ENCODE peak calls at places on chromosomes 6 and 20, in seven cellular contexts. K is heart right ventricle; G is fibroblast of lung; X is aorta; E is CD8-positive, alpha-beta memory T cell; W is AG04450; Z is GM23338. T is an unnamed sample.
A peak's percentile ranks its signal among the peaks of the same experiment; 100 is the strongest.

GRCh38 chr20:34515484-34516037 is 661 bp upstream of the DYNLRB1 start:
- DNase-seq in K (no peak), G (peak; percentile 56), X (no peak), E (peak; percentile 73), W (no peak), Z (peak; percentile 96), T (peak; percentile 77)

GRCh38 chr6:42748241-42748898 is 2.5 kb upstream of the TBCC start:
- DNase-seq in K (no peak), G (no peak), X (no peak), E (no peak), W (no peak), Z (no peak), T (no peak)

GRCh38 chr6:151060096-151060741 is 179.5 kb upstream of the AKAP12 start:
- DNase-seq in K (no peak), G (peak; percentile 98), X (no peak), E (no peak), W (peak; percentile 71), Z (no peak), T (no peak)

GRCh38 chr6:122801397-122801796 is 12.3 kb downstream of the SMPDL3A start:
- DNase-seq in K (no peak), G (no peak), X (no peak), E (no peak), W (no peak), Z (no peak), T (no peak)

GRCh38 chr6:30935018-30935417 is 3.0 kb upstream of the SFTA2 start:
- DNase-seq in K (no peak), G (no peak), X (no peak), E (no peak), W (no peak), Z (no peak), T (no peak)

GRCh38 chr6:27295301-27296079 is 16.6 kb downstream of the POM121L2 start:
- DNase-seq in K (no peak), G (peak; percentile 76), X (no peak), E (no peak), W (peak; percentile 21), Z (peak; percentile 85), T (no peak)

GRCh38 chr20:3686867-3687321 is 5.1 kb upstream of the ADAM33 start:
- DNase-seq in K (peak; percentile 86), G (peak; percentile 91), X (peak; percentile 85), E (no peak), W (peak; percentile 82), Z (no peak), T (no peak)

GRCh38 chr6:135188718-135189117 is 7.6 kb downstream of the MYB start:
- DNase-seq in K (no peak), G (no peak), X (no peak), E (no peak), W (no peak), Z (no peak), T (no peak)

GRCh38 chr6:71044753-71045152 is 87.9 kb upstream of the B3GAT2 start:
- DNase-seq in K (no peak), G (no peak), X (no peak), E (no peak), W (no peak), Z (no peak), T (no peak)

GRCh38 chr6:119197271-119197670 is 118.8 kb upstream of the FAM184A start:
- DNase-seq in K (no peak), G (no peak), X (no peak), E (no peak), W (no peak), Z (no peak), T (no peak)

GRCh38 chr6:119196732-119197131 is 118.3 kb upstream of the FAM184A start:
- DNase-seq in K (no peak), G (no peak), X (no peak), E (no peak), W (no peak), Z (no peak), T (no peak)

GRCh38 chr6:119193707-119194106 is 115.2 kb upstream of the FAM184A start:
- DNase-seq in K (no peak), G (no peak), X (no peak), E (no peak), W (no peak), Z (no peak), T (no peak)

GRCh38 chr6:119195848-119196247 is 117.4 kb upstream of the FAM184A start:
- DNase-seq in K (no peak), G (no peak), X (no peak), E (no peak), W (no peak), Z (no peak), T (no peak)

GRCh38 chr6:119195204-119195603 is 116.7 kb upstream of the FAM184A start:
- DNase-seq in K (no peak), G (no peak), X (no peak), E (no peak), W (no peak), Z (no peak), T (no peak)
- H3K27ac ChIP-seq in K (no peak overlapping the region), G (no peak overlapping the region), X (no peak overlapping the region), E (no peak overlapping the region), W (no peak overlapping the region), Z (no peak overlapping the region), T (no peak overlapping the region)

GRCh38 chr20:50333856-50334255 is 143.2 kb downstream of the CEBPB start:
- DNase-seq in K (no peak), G (peak; percentile 95), X (no peak), E (no peak), W (peak; percentile 56), Z (no peak), T (no peak)
- H3K27ac ChIP-seq in K (no peak overlapping the region), G (peak overlapping the region; percentile 76), X (no peak overlapping the region), E (no peak overlapping the region), W (no peak overlapping the region), Z (no peak overlapping the region), T (no peak overlapping the region)

GRCh38 chr6:64990652-64991304 is 716.2 kb downstream of the EYS start:
- DNase-seq in K (no peak), G (no peak), X (no peak), E (no peak), W (no peak), Z (no peak), T (no peak)
- H3K27ac ChIP-seq in K (no peak overlapping the region), G (no peak overlapping the region), X (no peak overlapping the region), E (no peak overlapping the region), W (no peak overlapping the region), Z (no peak overlapping the region), T (no peak overlapping the region)

DNA sequence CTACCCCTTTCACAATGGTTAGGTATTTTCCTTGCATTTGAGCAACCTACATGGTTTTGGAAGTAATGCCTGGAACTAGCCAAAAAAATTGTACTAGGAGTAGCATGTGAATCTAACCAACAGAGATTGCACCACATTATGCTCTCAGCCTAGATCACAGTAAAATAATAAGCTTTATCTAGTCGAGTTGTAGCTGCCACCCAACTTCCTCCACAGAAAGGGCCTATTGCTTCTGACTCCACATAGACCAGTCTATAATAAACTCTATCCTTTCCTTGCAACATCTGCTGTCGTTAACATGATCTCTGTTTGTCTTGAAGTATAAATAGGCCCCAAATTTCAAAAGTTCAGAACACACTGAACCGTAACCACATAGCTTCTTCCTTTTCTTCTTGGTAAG is 375.5 kb downstream of the PKHD1 start:
- DNase-seq in K (no peak), G (no peak), X (no peak), E (no peak), W (no peak), Z (no peak), T (no peak)
- H3K27ac ChIP-seq in K (no peak overlapping the region), G (no peak overlapping the region), X (no peak overlapping the region), E (no peak overlapping the region), W (no peak overlapping the region), Z (no peak overlapping the region), T (no peak overlapping the region)

DNA sequence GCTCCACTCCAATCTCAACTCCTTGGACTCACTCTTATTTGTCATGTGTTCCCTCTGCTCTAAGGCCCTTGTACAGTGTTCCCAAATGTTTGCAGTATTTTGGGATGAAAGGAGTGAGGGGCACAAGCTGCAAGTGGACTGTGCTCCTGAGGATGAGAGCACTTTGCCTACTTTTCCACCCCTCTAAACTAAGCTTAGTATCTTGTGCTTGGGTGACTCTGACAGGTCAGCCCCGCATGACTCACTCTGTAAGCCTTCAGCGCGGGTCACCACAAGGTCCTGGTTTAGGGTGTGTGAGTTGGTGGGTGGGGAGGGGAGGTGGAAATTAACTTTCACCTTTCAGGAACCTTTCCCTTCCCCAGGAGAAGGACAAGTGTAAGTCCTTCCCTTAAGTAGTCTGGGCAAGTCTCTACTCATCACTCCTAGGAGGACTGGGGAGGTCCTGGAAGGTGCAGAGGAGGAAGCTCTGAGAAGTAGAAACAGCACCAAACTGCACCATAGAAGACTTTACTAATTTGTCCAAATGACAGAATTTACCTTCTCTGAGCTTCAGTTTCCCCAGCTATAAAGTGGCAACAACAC is 68.8 kb upstream of the EPB41L1 start:
- DNase-seq in K (no peak), G (peak; percentile 74), X (peak; percentile 50), E (no peak), W (no peak), Z (no peak), T (no peak)
- H3K27ac ChIP-seq in K (no peak overlapping the region), G (no peak overlapping the region), X (no peak overlapping the region), E (no peak overlapping the region), W (no peak overlapping the region), Z (no peak overlapping the region), T (no peak overlapping the region)

DNA sequence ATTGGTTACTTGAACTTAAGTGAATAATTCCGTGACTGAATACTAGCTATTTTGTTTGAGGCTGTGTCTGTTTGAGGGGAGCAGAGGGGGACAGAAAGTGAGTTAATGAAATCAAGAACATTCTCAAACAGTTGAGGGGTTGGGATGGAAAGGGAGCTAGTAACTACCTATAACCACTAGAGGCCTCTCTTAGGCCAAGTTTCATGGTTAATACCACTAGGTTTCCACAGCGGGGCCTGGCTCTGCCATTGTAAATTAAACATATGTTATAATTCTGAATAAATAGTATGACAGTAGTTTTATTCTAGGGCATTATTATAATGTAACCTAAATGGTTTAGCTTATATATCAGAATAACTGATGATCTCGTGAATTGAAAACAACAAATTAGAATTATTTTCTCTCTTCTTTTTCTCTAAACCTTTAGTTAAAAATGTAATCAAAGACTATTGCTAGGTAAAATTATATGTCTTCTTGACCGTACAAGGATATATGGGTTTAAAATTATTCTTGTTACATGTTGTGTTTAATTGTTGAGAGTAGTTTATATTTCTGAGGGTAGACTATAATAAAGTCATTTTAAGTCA is 108.1 kb downstream of the BCKDHB start:
- DNase-seq in K (peak; percentile 37), G (peak; percentile 50), X (no peak), E (peak; percentile 3), W (peak; percentile 13), Z (peak; percentile 82), T (peak; percentile 11)
- H3K27ac ChIP-seq in K (no peak overlapping the region), G (no peak overlapping the region), X (no peak overlapping the region), E (no peak overlapping the region), W (no peak overlapping the region), Z (no peak overlapping the region), T (no peak overlapping the region)

GRCh38 chr6:82142524-82142923 is 105.0 kb downstream of the IBTK start:
- DNase-seq in K (no peak), G (no peak), X (no peak), E (no peak), W (no peak), Z (no peak), T (no peak)
- H3K27ac ChIP-seq in K (peak overlapping the region; percentile 87), G (no peak overlapping the region), X (no peak overlapping the region), E (no peak overlapping the region), W (no peak overlapping the region), Z (no peak overlapping the region), T (no peak overlapping the region)

GRCh38 chr20:16573011-16573965 is at the start of gene KIF16B:
- DNase-seq in K (peak; percentile 91), G (peak; percentile 89), X (peak; percentile 95), E (peak; percentile 81), W (no peak), Z (peak; percentile 93), T (peak; percentile 79)
- H3K27ac ChIP-seq in K (peak within 1 kb of the TSS; percentile 85), G (peak within 1 kb of the TSS; percentile 42), X (no peak within 1 kb of the TSS), E (peak within 1 kb of the TSS; percentile 48), W (no peak within 1 kb of the TSS), Z (peak within 1 kb of the TSS; percentile 59), T (peak within 1 kb of the TSS; percentile 61)

GRCh38 chr6:33789550-33789895 is 593 bp upstream of the LEMD2 start:
- DNase-seq in K (no peak), G (no peak), X (no peak), E (no peak), W (no peak), Z (no peak), T (no peak)
- H3K27ac ChIP-seq in K (peak overlapping the region; percentile 93), G (peak overlapping the region; percentile 89), X (no peak overlapping the region), E (peak overlapping the region; percentile 89), W (no peak overlapping the region), Z (peak overlapping the region; percentile 51), T (no peak overlapping the region)

T was measured in CD4-positive, alpha-beta memory T cell.